ENCODE peak calls at places on chromosomes 5 and 9, in eight cellular contexts. H is HCT116, P is ELF-1, D is NCI-H82, U is substantia nigra, Q is activated T-cell treated with anti-CD3 and anti-CD28 coated beads for 1 hour, K is prostate gland, X is fibroblast of mammary gland. C is an unnamed sample.
A peak's percentile ranks its signal among the peaks of the same experiment; 100 is the strongest.

GRCh38 chr9:25716220-25716872 is 38.1 kb upstream of the TUSC1 start:
- DNase-seq in Q (no peak), D (peak; percentile 55), K (peak; percentile 79), H (no peak), X (peak; percentile 60), P (peak; percentile 89), U (no peak), C (peak; percentile 84)

GRCh38 chr5:6291961-6292360 is 86.4 kb downstream of the MED10 start:
- DNase-seq in U (no peak), D (peak; percentile 79), P (peak; percentile 40), K (no peak), X (peak; percentile 11), H (peak; percentile 12), Q (no peak), C (peak; percentile 74)

GRCh38 chr5:53418409-53418808 is 62.0 kb upstream of the FST start:
- DNase-seq in U (no peak), Q (no peak), P (no peak), K (no peak), D (no peak), H (no peak), X (peak; percentile 64), C (peak; percentile 73)

GRCh38 chr5:116876240-116876840 is 301.7 kb upstream of the SEMA6A start:
- DNase-seq in K (no peak), X (no peak), U (no peak), H (no peak), P (no peak), Q (no peak), D (peak; percentile 43), C (no peak)

GRCh38 chr5:125530833-125531610 is 784.6 kb upstream of the ZNF608 start:
- DNase-seq in D (no peak), H (no peak), U (no peak), Q (no peak), P (no peak), X (no peak), K (no peak), C (no peak)

GRCh38 chr9:14746655-14747054 is 24.1 kb upstream of the CER1 start:
- DNase-seq in H (no peak), U (no peak), X (no peak), K (no peak), D (peak; percentile 6), P (no peak), Q (no peak), C (no peak)

GRCh38 chr5:4547547-4547946 is 592.6 kb upstream of the ADAMTS16 start:
- DNase-seq in D (no peak), P (no peak), K (no peak), X (no peak), U (no peak), Q (no peak), H (no peak), C (no peak)

GRCh38 chr9:91727316-91727861 is 222.6 kb downstream of the ROR2 start:
- DNase-seq in P (peak; percentile 81), D (peak; percentile 61), H (peak; percentile 16), U (no peak), Q (no peak), X (peak; percentile 59), K (no peak), C (peak; percentile 80)

GRCh38 chr9:79764377-79764776 is 192.6 kb downstream of the TLE4 start:
- DNase-seq in H (no peak), X (peak; percentile 88), U (no peak), P (peak; percentile 63), K (no peak), D (no peak), Q (no peak), C (no peak)

GRCh38 chr5:177508217-177508611 is 1.4 kb downstream of the DOK3 start:
- DNase-seq in H (no peak), K (no peak), P (no peak), X (no peak), U (no peak), Q (no peak), D (no peak), C (no peak)

GRCh38 chr5:97164846-97165245 is 18.2 kb downstream of the RIOK2 start:
- DNase-seq in H (no peak), Q (no peak), P (no peak), K (no peak), U (no peak), X (peak; percentile 41), D (no peak), C (no peak)

GRCh38 chr5:33556330-33557328 is 115.9 kb downstream of the TARS1 start:
- DNase-seq in K (no peak), Q (no peak), H (no peak), X (peak; percentile 14), P (no peak), U (no peak), D (no peak), C (no peak)

GRCh38 chr5:128596071-128596470 is 58.0 kb upstream of the FBN2 start:
- DNase-seq in X (no peak), K (no peak), D (no peak), H (no peak), U (no peak), P (no peak), Q (no peak), C (no peak)

GRCh38 chr5:10338996-10339903 is 14.2 kb upstream of the MARCHF6 start:
- DNase-seq in K (no peak), D (peak; percentile 47), Q (no peak), H (no peak), U (no peak), P (no peak), X (no peak), C (peak; percentile 75)

GRCh38 chr9:33800886-33801285 is 5.5 kb downstream of the PRSS3 start:
- DNase-seq in U (no peak), P (no peak), D (no peak), K (no peak), X (no peak), H (no peak), Q (no peak), C (no peak)

GRCh38 chr9:88533951-88534455 is 975 bp upstream of the NXNL2 start:
- DNase-seq in U (no peak), K (no peak), Q (no peak), P (peak; percentile 67), D (peak; percentile 71), H (no peak), X (peak; percentile 28), C (peak; percentile 68)

GRCh38 chr5:59562756-59563389 is 330.7 kb downstream of the PDE4D start:
- DNase-seq in Q (no peak), D (no peak), X (peak; percentile 23), P (peak; percentile 83), H (no peak), U (no peak), K (no peak), C (peak; percentile 79)

GRCh38 chr5:39755986-39756385 is 331.2 kb upstream of the DAB2 start:
- DNase-seq in X (peak; percentile 98), K (no peak), Q (no peak), P (no peak), U (no peak), H (peak; percentile 63), D (no peak), C (peak; percentile 21)

GRCh38 chr9:95157491-95158151 is 159.9 kb downstream of the FANCC start:
- DNase-seq in U (no peak), K (peak; percentile 58), H (no peak), P (no peak), X (peak; percentile 91), D (no peak), Q (no peak), C (no peak)

GRCh38 chr9:11159318-11159862 is 546.6 kb upstream of the PTPRD start:
- DNase-seq in U (no peak), Q (no peak), P (no peak), D (no peak), K (no peak), X (peak; percentile 32), H (no peak), C (no peak)

GRCh38 chr9:72154468-72155281 is 5.4 kb downstream of the GDA start:
- DNase-seq in X (no peak), H (no peak), P (no peak), D (no peak), Q (no peak), K (no peak), U (no peak), C (no peak)

GRCh38 chr9:128243486-128244415 is 32.1 kb downstream of the GOLGA2 start:
- DNase-seq in H (no peak), X (peak; percentile 69), U (no peak), P (no peak), Q (no peak), K (no peak), D (no peak), C (no peak)

GRCh38 chr9:12730952-12731351 is 37.8 kb downstream of the TYRP1 start:
- DNase-seq in X (no peak), Q (no peak), P (no peak), K (no peak), U (no peak), D (no peak), H (no peak), C (no peak)

GRCh38 chr9:95129651-95130291 is 187.7 kb downstream of the FANCC start:
- DNase-seq in H (no peak), K (no peak), U (no peak), D (peak; percentile 85), P (peak; percentile 54), Q (no peak), X (no peak), C (no peak)

GRCh38 chr9:37692622-37693221 is 42.0 kb downstream of the FRMPD1 start:
- DNase-seq in K (no peak), Q (no peak), P (peak; percentile 26), X (no peak), U (no peak), D (peak; percentile 83), H (no peak), C (peak; percentile 37)

GRCh38 chr5:445591-445990 is 2.6 kb downstream of the EXOC3 start:
- DNase-seq in Q (no peak), U (no peak), X (no peak), D (no peak), H (no peak), P (no peak), K (no peak), C (no peak)

GRCh38 chr5:178791976-178792375 is 61.5 kb upstream of the ZNF354A start:
- DNase-seq in K (no peak), D (no peak), U (no peak), H (no peak), Q (no peak), X (no peak), P (no peak), C (no peak)

GRCh38 chr5:74434124-74434899 is 206.2 kb downstream of the ENC1 start:
- DNase-seq in P (peak; percentile 24), U (no peak), Q (no peak), K (no peak), D (peak; percentile 10), H (no peak), X (peak; percentile 5), C (peak; percentile 24)

GRCh38 chr9:28927711-28928110 is 1354.4 kb upstream of the C9orf72 start:
- DNase-seq in K (no peak), H (no peak), U (no peak), P (no peak), Q (no peak), X (no peak), D (no peak), C (no peak)

GRCh38 chr5:172713113-172713808 is 57.7 kb downstream of the DUSP1 start:
- DNase-seq in D (peak; percentile 48), X (no peak), K (peak; percentile 43), Q (peak; percentile 76), U (peak; percentile 44), H (no peak), P (peak; percentile 59), C (peak; percentile 61)

GRCh38 chr9:110650991-110651411 is 17.6 kb upstream of the MUSK start:
- DNase-seq in H (no peak), U (no peak), Q (no peak), D (no peak), X (peak; percentile 98), K (no peak), P (no peak), C (no peak)

GRCh38 chr5:168315991-168316578 is 24.6 kb downstream of the WWC1 start:
- DNase-seq in K (peak; percentile 84), P (peak; percentile 80), H (no peak), U (no peak), X (no peak), D (no peak), Q (no peak), C (no peak)

GRCh38 chr5:94524841-94525697 is 93.3 kb downstream of the KIAA0825 start:
- DNase-seq in P (no peak), X (peak; percentile 51), D (peak; percentile 61), K (peak; percentile 7), H (peak; percentile 32), U (no peak), Q (no peak), C (peak; percentile 75)